ENCODE peak calls at places on chromosomes 6 and 20, in four cellular contexts. U is fibroblast of pulmonary artery, Y is AG09319, W is NB4. L is an unnamed sample.

GRCh38 chr20:46215913-46216707 is 92.2 kb downstream of the CDH22 start:
- DNase-seq in W (peak; percentile 97), U (peak; percentile 16), Y (no peak), L (peak; percentile 92)

GRCh38 chr6:73969982-73970960 is 274.3 kb downstream of the CD109 start:
- DNase-seq in W (peak; percentile 51), Y (no peak), U (peak; percentile 72), L (peak; percentile 20)

GRCh38 chr6:98576811-98577210 is 257.6 kb upstream of the POU3F2 start:
- DNase-seq in U (no peak), W (no peak), Y (no peak), L (no peak)

GRCh38 chr6:30184417-30185031 is 21.2 kb downstream of the TRIM15 start:
- DNase-seq in W (no peak), U (no peak), Y (no peak), L (no peak)

GRCh38 chr6:13733178-13733851 is 21.7 kb upstream of the RANBP9 start:
- DNase-seq in W (no peak), Y (peak; percentile 77), U (peak; percentile 92), L (peak; percentile 6)

GRCh38 chr6:133055527-133055966 is 185.6 kb upstream of the EYA4 start:
- DNase-seq in U (no peak), Y (no peak), W (no peak), L (no peak)

GRCh38 chr6:132659082-132659481 is at the start of gene TAAR1:
- DNase-seq in U (no peak), Y (no peak), W (no peak), L (no peak)

GRCh38 chr6:53029262-53029661 is 34.2 kb upstream of the GSTA4 start:
- DNase-seq in W (no peak), Y (no peak), U (no peak), L (no peak)

GRCh38 chr6:136788069-136788902 is 4.0 kb downstream of the MAP3K5 start:
- DNase-seq in Y (no peak), U (peak; percentile 84), W (peak; percentile 90), L (no peak)

GRCh38 chr6:41914343-41914742 is 6.6 kb downstream of the MED20 start:
- DNase-seq in Y (no peak), U (no peak), W (no peak), L (no peak)

GRCh38 chr6:144103026-144103563 is 7.7 kb upstream of the SF3B5 start:
- DNase-seq in Y (no peak), W (no peak), U (no peak), L (no peak)

GRCh38 chr20:16107172-16107870 is 465.9 kb downstream of the KIF16B start:
- DNase-seq in U (no peak), Y (no peak), W (no peak), L (no peak)

GRCh38 chr20:45372646-45373352 is 5.3 kb downstream of the TP53TG5 start:
- DNase-seq in Y (no peak), W (no peak), U (no peak), L (no peak)

GRCh38 chr6:165920896-165921671 is 246.6 kb downstream of the TBXT start:
- DNase-seq in Y (no peak), W (no peak), U (peak; percentile 58), L (no peak)

GRCh38 chr6:7251861-7252260 is 61.1 kb downstream of the SSR1 start:
- DNase-seq in W (no peak), U (no peak), Y (no peak), L (no peak)

GRCh38 chr6:33167374-33168148 is 24.7 kb downstream of the COL11A2 start:
- DNase-seq in U (no peak), Y (no peak), W (no peak), L (no peak)

GRCh38 chr6:56514395-56514794 is 128.3 kb downstream of the DST start:
- DNase-seq in Y (no peak), W (no peak), U (no peak), L (no peak)

GRCh38 chr6:100138346-100139022 is 144.5 kb upstream of the MCHR2 start:
- DNase-seq in W (no peak), Y (no peak), U (no peak), L (no peak)

GRCh38 chr6:132780770-132781371 is 17.6 kb downstream of the SLC18B1 start:
- DNase-seq in W (peak; percentile 28), Y (no peak), U (peak; percentile 62), L (no peak)

GRCh38 chr6:143431226-143431625 is 19.3 kb downstream of the ADAT2 start:
- DNase-seq in W (no peak), Y (no peak), U (no peak), L (no peak)

GRCh38 chr6:135537782-135538301 is 40.3 kb upstream of the AHI1 start:
- DNase-seq in W (no peak), Y (no peak), U (peak; percentile 77), L (peak; percentile 1)

GRCh38 chr6:33375143-33375649 is 16.4 kb upstream of the KIFC1 start:
- DNase-seq in W (peak; percentile 60), Y (peak; percentile 83), U (peak; percentile 97), L (peak; percentile 78)

GRCh38 chr6:130796313-130796905 is 30.8 kb upstream of the SMLR1 start:
- DNase-seq in Y (no peak), W (no peak), U (peak; percentile 83), L (peak; percentile 9)

GRCh38 chr6:106163966-106164877 is 78.1 kb downstream of the PRDM1 start:
- DNase-seq in Y (peak; percentile 48), W (peak; percentile 92), U (peak; percentile 90), L (no peak)

GRCh38 chr6:110708295-110708965 is 106.8 kb downstream of the CDK19 start:
- DNase-seq in U (peak; percentile 34), W (peak; percentile 17), Y (no peak), L (no peak)

GRCh38 chr6:146913842-146914562 is 290.2 kb upstream of the STXBP5 start:
- DNase-seq in W (peak; percentile 90), U (peak; percentile 99), Y (peak; percentile 94), L (peak; percentile 63)

GRCh38 chr20:57332105-57333089 is 2.8 kb downstream of the SPO11 start:
- DNase-seq in W (no peak), U (no peak), Y (no peak), L (no peak)
- TF ChIP-seq CTCF in W (no peak), U (no peak), Y (no peak), L (peak; percentile 27)

DNA sequence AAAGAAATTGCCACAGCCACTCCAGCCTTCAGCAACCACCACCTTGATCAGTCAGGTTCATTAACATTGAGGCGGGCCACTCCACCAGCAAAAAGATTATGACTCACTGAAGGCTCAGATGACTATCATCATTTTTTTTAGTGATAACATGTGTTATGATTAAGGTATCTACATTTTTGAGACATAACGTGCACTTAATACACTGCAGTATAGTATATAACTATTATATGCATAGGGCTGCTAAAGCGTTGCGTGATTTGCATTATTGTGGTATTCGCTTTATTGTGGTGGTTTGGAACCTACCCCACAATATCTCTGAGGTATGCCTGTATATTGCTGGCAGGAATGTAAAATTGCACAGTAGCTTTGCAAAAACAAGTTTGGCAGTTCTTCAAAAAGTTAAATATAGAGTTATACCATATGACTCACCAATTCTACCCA is 6.8 kb upstream of the RIPK1 start:
- DNase-seq in W (no peak), Y (no peak), U (peak; percentile 86), L (peak; percentile 18)
- TF ChIP-seq CTCF in W (no peak), Y (no peak), U (peak; percentile 38), L (no peak)

DNA sequence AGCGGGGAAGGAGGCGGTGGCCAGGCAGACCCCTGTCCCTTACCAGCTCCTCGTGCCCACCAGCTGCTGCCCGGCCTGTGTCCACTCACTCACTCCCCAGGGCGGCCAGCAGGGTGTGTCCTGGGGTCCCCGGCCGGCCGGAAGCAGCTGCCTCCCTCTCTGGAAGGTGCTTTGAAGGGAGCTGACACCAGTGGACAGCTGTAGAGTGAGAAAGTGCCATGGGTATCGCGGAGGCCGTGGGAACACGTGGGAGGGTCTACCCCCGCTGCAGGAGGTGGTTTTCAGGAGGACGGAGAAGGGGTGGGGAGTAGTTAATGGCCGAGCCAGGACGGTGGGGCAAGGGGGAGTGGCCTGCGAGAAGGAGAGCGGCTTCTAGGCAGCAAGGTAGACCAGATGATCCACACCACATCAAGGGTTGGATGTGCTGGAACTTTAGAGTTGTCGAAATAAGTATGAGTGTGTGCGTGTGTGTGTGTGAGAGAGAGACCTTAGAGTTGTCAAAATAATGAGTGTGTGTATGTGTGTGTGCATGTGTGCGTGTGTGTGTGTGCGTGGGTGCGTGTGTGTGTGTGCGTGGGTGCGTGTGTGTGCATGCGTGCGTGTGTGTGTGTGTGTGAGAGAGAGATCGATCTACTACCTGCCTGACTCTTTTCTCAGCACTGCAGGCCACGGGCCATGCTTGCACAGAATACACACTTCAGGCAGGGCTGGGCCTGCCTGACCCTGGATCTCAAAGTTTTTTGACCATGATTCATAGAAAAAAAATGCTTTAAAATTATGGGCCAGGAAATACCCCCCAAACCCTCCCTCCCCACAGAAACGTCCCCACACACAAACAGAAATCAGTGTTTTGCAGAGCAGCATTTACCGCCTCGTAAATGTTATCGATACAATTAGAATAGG is 43.9 kb downstream of the CDH4 start:
- DNase-seq in Y (no peak), W (no peak), U (no peak), L (no peak)
- TF ChIP-seq CTCF in Y (no peak), W (no peak), U (no peak), L (no peak)

DNA sequence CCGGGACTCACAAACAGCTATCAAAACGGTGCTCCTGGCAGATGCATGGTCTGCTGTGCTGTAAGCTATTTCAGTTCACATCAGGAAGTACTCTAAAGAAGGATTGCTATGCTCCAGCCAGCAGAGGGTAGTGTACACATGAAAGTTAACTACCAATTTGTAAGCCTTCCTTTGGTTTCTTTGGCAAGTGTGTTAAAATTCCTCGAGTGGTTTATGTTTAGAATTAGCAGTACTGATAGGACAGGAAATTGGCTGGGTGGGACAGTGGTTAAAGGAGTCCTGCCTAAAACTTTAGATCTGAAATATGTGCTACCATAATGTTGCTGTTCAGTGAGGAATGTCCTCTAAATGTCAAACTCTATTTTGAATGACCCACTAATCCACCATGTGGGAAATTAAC is 47.4 kb downstream of the TRMT11 start:
- DNase-seq in U (peak; percentile 93), W (peak; percentile 72), Y (peak; percentile 87), L (peak; percentile 33)
- TF ChIP-seq CTCF in U (peak; percentile 89), W (peak; percentile 64), Y (peak; percentile 82), L (no peak)

DNA sequence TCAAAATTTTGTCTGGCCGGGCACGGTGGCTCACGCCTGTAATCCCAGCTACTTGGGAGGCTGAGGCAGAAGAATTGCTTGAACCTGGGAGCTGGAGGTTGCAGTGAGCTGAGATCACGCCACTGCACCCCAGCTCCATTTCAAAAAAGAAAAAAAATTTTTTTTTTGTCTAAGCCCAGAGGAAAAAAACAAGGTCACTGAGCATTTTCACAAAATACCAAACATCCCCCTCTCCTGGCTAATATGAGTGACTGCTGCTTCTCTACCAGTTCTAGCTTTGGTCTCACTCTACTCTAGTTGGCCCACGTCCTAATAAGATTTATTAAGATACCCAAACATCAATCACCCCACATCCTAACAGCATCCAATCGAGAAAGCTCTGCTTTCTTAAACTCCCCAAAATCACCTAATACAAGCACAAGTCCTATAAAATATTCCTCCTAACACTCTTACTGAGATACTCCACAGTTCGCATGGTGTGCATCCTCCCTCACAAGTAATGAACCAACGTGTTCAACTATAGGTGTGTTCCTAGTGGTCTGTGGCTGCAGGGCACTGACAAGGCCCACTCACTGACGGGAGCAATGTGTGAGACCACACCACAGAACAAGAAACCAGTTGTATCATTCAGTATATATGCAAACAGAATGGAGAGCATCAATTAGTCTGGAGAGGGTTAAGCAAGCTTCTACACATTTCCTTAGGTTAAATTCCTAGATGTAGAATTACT is 64.2 kb downstream of the FKBP5 start:
- DNase-seq in W (peak; percentile 26), U (peak; percentile 36), Y (no peak), L (no peak)
- TF ChIP-seq CTCF in W (no peak), U (peak; percentile 27), Y (peak; percentile 34), L (no peak)

DNA sequence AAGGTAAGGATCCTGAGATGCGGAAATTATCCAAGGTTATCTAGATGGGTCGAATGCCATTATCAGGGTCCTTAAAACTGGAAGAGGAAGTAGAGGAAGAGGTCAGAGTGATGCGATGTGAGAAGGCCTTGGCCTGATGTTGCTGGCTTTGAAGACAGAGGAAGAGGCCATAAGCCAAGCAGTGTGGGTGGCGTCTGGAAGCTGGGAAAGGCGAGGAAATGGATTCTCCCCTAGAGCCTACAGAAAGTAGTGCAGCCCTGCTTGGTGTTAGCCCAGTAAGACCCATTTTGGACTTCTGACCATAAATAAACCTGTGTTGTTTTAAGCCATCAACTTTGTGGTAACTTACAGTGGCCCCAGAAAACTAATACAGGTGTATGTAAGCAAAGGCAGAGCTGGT is 2.0 kb downstream of the SRXN1 start:
- DNase-seq in U (peak; percentile 35), Y (no peak), W (peak; percentile 33), L (no peak)
- TF ChIP-seq CTCF in U (peak; percentile 27), Y (no peak), W (peak; percentile 2), L (no peak)

L was measured in Calu3.